ENCODE peak calls at places on chromosome 9, in five cellular contexts. J is GM23248; V is dorsolateral prefrontal cortex; X is neural progenitor cell; S is activated CD4-positive, alpha-beta T cell treated with anti-CD3 and anti-CD28 coated beads, Interleukin-2, amount 50 U/mL, for 1 hour. F is an unnamed sample.
A peak's percentile ranks its signal among the peaks of the same experiment; 100 is the strongest.

GRCh38 chr9:127393680-127394079 is 3.3 kb upstream of the SLC2A8 start:
- DNase-seq in J (peak; percentile 17), V (no peak), X (no peak), S (no peak), F (no peak)

GRCh38 chr9:132031869-132032583 is 47.6 kb downstream of the MED27 start:
- DNase-seq in J (no peak), V (no peak), X (no peak), S (no peak), F (no peak)

GRCh38 chr9:25681270-25681669 is 3.0 kb upstream of the TUSC1 start:
- DNase-seq in J (peak; percentile 79), V (no peak), X (no peak), S (no peak), F (peak; percentile 65)

GRCh38 chr9:19470981-19471650 is 62.3 kb downstream of the ACER2 start:
- DNase-seq in J (peak; percentile 49), V (no peak), X (no peak), S (no peak), F (no peak)

GRCh38 chr9:124019771-124020519 is 8.4 kb downstream of the LHX2 start:
- DNase-seq in J (no peak), V (no peak), X (peak; percentile 14), S (no peak), F (no peak)

GRCh38 chr9:86181379-86182315 is 77.8 kb downstream of the C9orf153 start:
- DNase-seq in J (peak; percentile 4), V (no peak), X (no peak), S (no peak), F (no peak)

GRCh38 chr9:4986291-4986690 is 1.2 kb downstream of the JAK2 start:
- DNase-seq in J (no peak), V (no peak), X (no peak), S (no peak), F (no peak)

GRCh38 chr9:123334639-123335038 is 21.4 kb upstream of the CRB2 start:
- DNase-seq in J (no peak), V (no peak), X (no peak), S (no peak), F (no peak)

GRCh38 chr9:129666575-129666974 is 1.1 kb downstream of the PRRX2 start:
- DNase-seq in J (peak; percentile 48), V (no peak), X (peak; percentile 62), S (no peak), F (no peak)

F was measured in non-pigmented ciliary epithelial cell.